ENCODE peak calls at places on chromosomes 6 and 20, in six cellular contexts. D is nephron progenitor cell; Q is AML-193; W is astrocyte of the hippocampus; Z is central memory CD4-positive, alpha-beta T cell; G is stimulated activated CD4-positive, alpha-beta T cell treated with anti-CD3 and anti-CD28 coated beads, Interleukin-2, amount 100 ng/mL, for 24 hours. N is an unnamed sample.

GRCh38 chr6:36364669-36365479 is 22.6 kb downstream of the ETV7 start:
- DNase-seq in Z (no peak), D (no peak), Q (no peak), W (peak), G (no peak), N (no peak)

GRCh38 chr6:14665827-14666724 is 548.5 kb downstream of the CD83 start:
- DNase-seq in Q (peak), W (peak), G (peak), D (no peak), Z (no peak), N (peak)

GRCh38 chr6:28159029-28159607 is 17.4 kb downstream of the ZKSCAN8 start:
- DNase-seq in G (no peak), D (no peak), Z (no peak), W (no peak), Q (no peak), N (no peak)

GRCh38 chr6:125019873-125020272 is 57.6 kb downstream of the RNF217 start:
- DNase-seq in Z (no peak), D (peak), G (no peak), Q (no peak), W (peak), N (no peak)

GRCh38 chr6:22081709-22082108 is 215.1 kb downstream of the PRL start:
- DNase-seq in W (no peak), D (no peak), G (no peak), Q (no peak), Z (no peak), N (no peak)

GRCh38 chr6:38587766-38588362 is 51.9 kb downstream of the BTBD9 start:
- DNase-seq in Z (no peak), Q (no peak), G (no peak), D (no peak), W (no peak), N (no peak)

GRCh38 chr6:149053848-149054558 is 263.5 kb upstream of the TAB2 start:
- DNase-seq in Q (no peak), Z (no peak), W (no peak), D (no peak), G (no peak), N (no peak)

GRCh38 chr6:14059791-14060436 is 57.7 kb upstream of the CD83 start:
- DNase-seq in G (no peak), Q (no peak), W (peak), D (no peak), Z (no peak), N (no peak)

GRCh38 chr6:112979830-112980229 is 632.7 kb downstream of the RFPL4B start:
- DNase-seq in D (no peak), G (no peak), Q (no peak), Z (no peak), W (peak), N (no peak)

GRCh38 chr20:11686900-11687543 is 230.7 kb upstream of the BTBD3 start:
- DNase-seq in G (no peak), W (peak), Q (no peak), D (peak), Z (no peak), N (no peak)

GRCh38 chr6:46203388-46203787 is 32.6 kb upstream of the ENPP5 start:
- DNase-seq in Q (no peak), W (no peak), G (no peak), Z (no peak), D (no peak), N (no peak)

N was measured in GDM1.